ENCODE peak calls at places on chromosomes 5 and 9, in five cellular contexts. V is HEK293T, F is SK-N-SH, C is GM12878, N is HepG2. O is an unnamed sample.

GRCh38 chr5:122615146-122615545 is 159.7 kb upstream of the SNX2 start:
- DNase-seq in V (no peak), F (no peak), C (no peak), N (no peak), O (no peak)

GRCh38 chr5:2750758-2751464 is 566 bp downstream of the IRX2 start:
- DNase-seq in V (no peak), F (no peak), C (no peak), N (no peak), O (no peak)

GRCh38 chr5:129664336-129664937 is 83.5 kb upstream of the MINAR2 start:
- DNase-seq in V (peak; percentile 31), F (peak; percentile 16), C (no peak), N (peak; percentile 17), O (peak; percentile 29)

GRCh38 chr5:103793595-103794182 is 231.1 kb upstream of the NUDT12 start:
- DNase-seq in V (no peak), F (no peak), C (no peak), N (no peak), O (no peak)

GRCh38 chr5:157464518-157465171 is 4.6 kb downstream of the NIPAL4 start:
- DNase-seq in V (no peak), F (no peak), C (peak; percentile 28), N (no peak), O (peak; percentile 48)

GRCh38 chr5:1549631-1550030 is 25.9 kb upstream of the LPCAT1 start:
- DNase-seq in V (no peak), F (no peak), C (no peak), N (no peak), O (no peak)

GRCh38 chr5:61414806-61415205 is 82.7 kb downstream of the ZSWIM6 start:
- DNase-seq in V (no peak), F (no peak), C (no peak), N (no peak), O (no peak)

GRCh38 chr5:68214472-68215207 is 916 bp upstream of the PIK3R1 start:
- DNase-seq in V (no peak), F (peak; percentile 14), C (no peak), N (no peak), O (no peak)

GRCh38 chr9:134330590-134330989 is 4.3 kb downstream of the RXRA start:
- DNase-seq in V (no peak), F (no peak), C (no peak), N (no peak), O (no peak)

GRCh38 chr5:66932446-66932845 is 264.2 kb downstream of the CD180 start:
- DNase-seq in V (no peak), F (no peak), C (no peak), N (no peak), O (no peak)

GRCh38 chr5:27048507-27048906 is 10.1 kb upstream of the CDH9 start:
- DNase-seq in V (no peak), F (no peak), C (no peak), N (peak; percentile 35), O (peak; percentile 1)

GRCh38 chr9:32928145-32928763 is 73.2 kb downstream of the APTX start:
- DNase-seq in V (no peak), F (no peak), C (no peak), N (no peak), O (no peak)

GRCh38 chr5:149608936-149609502 is 27.7 kb downstream of the ARHGEF37 start:
- DNase-seq in V (no peak), F (no peak), C (no peak), N (no peak), O (no peak)

GRCh38 chr9:36765468-36766341 is 193.0 kb downstream of the MELK start:
- DNase-seq in V (no peak), F (peak; percentile 97), C (peak; percentile 91), N (peak; percentile 82), O (peak; percentile 95)

GRCh38 chr9:85200726-85201402 is 531.3 kb downstream of the NTRK2 start:
- DNase-seq in V (no peak), F (no peak), C (no peak), N (no peak), O (no peak)

GRCh38 chr9:85202596-85202995 is 533.1 kb downstream of the NTRK2 start:
- DNase-seq in V (no peak), F (no peak), C (no peak), N (no peak), O (no peak)
- TF ChIP-seq FOXM1 in V (no peak), F (no peak), C (no peak), N (no peak), O (no peak)

GRCh38 chr5:81545911-81546310 is 152.0 kb upstream of the ACOT12 start:
- DNase-seq in V (no peak), F (no peak), C (no peak), N (no peak), O (no peak)

GRCh38 chr5:81537905-81538535 is 144.1 kb upstream of the ACOT12 start:
- DNase-seq in V (no peak), F (no peak), C (no peak), N (no peak), O (no peak)

GRCh38 chr5:81544351-81545001 is 150.5 kb upstream of the ACOT12 start:
- DNase-seq in V (no peak), F (no peak), C (no peak), N (no peak), O (no peak)

GRCh38 chr5:81542242-81542641 is 148.3 kb upstream of the ACOT12 start:
- DNase-seq in V (no peak), F (no peak), C (no peak), N (no peak), O (no peak)
- TF ChIP-seq FOXM1 in V (no peak), F (no peak), C (no peak), N (no peak), O (no peak)

DNA sequence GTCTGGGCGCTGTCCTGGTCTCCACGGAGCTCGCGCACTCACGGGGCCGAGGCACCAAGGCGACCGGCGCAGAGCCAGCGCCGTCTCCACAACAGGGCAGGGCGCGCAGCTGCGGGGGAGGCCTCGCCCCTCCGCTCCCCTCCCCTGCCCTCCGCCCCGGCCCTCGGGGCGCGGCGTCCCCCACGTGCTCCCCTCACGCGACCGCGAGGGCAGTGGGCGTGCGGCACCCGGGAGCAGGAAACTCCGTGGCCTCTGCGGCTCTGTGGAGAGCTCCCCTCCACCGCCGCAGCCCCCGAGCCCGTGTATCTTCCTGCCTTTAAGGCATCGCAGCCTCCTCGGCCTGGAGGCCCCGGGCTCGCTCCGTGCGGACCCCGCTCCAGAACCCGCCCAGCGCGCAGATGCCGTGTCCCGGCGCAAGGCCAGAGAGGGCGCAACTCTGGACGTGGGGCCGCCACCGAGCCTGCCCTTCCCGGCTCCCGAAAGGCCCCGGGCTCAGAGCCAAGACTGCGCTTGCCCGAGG is 706 bp upstream of the TUBB4B start:
- DNase-seq in V (peak; percentile 45), F (peak; percentile 84), C (no peak), N (no peak), O (peak; percentile 71)
- TF ChIP-seq FOXM1 in V (no peak), F (no peak), C (no peak), N (no peak), O (no peak)

GRCh38 chr5:176697929-176698520 is 50.7 kb downstream of the TSPAN17 start:
- DNase-seq in V (no peak), F (no peak), C (no peak), N (no peak), O (no peak)
- TF ChIP-seq FOXM1 in V (no peak), F (no peak), C (no peak), N (no peak), O (no peak)

GRCh38 chr5:72633041-72633445 is 125.8 kb upstream of the ZNF366 start:
- DNase-seq in V (no peak), F (no peak), C (no peak), N (no peak), O (peak; percentile 66)
- TF ChIP-seq FOXM1 in V (no peak), F (no peak), C (no peak), N (no peak), O (no peak)

DNA sequence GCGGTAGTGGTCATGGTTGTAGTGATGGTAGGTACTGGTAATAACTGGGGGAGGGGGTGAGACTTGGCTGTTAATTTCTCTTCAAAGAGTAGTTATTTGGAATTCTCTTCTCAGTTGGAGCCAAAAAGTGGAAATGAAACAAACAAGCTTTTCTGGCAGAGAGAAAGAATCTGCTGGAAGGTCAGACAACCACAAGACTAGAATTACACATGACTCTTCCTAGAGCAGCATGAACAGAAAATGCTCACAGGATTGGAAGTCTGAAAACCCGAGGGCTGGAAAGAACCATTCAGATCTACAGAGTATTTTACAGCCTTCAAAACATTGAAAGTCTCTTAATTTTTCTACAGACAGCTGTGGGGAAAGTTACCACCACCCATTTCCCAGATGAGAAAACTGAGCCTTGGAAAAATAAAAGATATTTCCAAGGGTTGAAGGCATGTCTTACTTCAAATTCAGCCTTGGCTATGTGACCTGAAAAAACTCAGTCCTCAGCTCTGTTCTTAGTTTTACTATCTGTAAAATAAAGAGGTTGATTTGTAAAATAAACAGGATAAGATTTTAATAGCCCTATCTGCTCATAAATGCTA is 42.9 kb upstream of the TRIM32 start:
- DNase-seq in V (no peak), F (no peak), C (no peak), N (no peak), O (no peak)
- TF ChIP-seq FOXM1 in V (no peak), F (no peak), C (no peak), N (no peak), O (no peak)

DNA sequence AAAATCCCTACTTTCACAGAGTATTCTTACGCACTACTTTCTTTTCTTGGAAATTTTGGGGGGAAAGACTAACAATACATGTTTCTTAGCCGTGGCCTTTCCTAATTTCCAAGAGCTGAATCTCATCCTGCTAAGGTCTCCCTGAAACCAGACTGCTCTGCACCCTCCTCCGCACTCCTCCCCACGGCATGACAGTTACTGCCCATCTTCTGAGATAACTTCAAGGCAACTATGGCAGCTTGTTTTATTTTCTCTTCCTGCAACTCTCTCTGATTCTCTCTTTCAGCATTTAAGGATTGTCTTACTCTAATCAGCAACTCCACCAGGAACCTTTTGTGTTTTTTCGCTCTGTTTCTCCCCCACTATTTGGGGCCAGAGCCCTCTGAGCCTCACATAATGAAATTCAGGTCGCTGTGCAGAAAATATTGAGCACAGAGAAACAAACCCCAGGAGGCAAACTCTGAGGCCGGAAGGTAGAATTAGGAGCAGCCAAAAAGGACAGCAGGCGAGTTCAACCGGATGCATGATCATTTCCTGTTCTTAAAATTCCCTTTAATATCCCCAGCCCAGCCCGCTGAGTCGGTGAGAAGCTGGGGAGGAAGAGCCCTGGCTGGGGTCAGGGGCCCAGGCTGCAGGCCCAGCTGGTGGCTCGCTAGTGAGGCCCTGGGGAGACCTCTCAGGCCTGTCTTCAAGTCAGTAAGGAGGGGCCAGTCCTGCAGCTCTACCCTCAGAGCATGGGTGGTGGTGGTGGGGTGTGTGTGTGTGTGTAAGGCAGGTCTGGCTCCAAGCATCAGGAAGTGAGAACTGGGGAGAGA is 213.6 kb upstream of the S1PR3 start:
- DNase-seq in V (no peak), F (no peak), C (no peak), N (no peak), O (no peak)
- TF ChIP-seq FOXM1 in V (no peak), F (no peak), C (no peak), N (no peak), O (no peak)